ENCODE peak calls at places on chromosomes 16 and 17, in four cellular contexts. F, R, V and X are unnamed samples.

GRCh38 chr17:51391992-51392654 is 131.8 kb downstream of the UTP18 start:
- DNase-seq in F (no peak), R (no peak), V (no peak), X (no peak)

GRCh38 chr17:6456321-6456720 is 12.1 kb downstream of the PIMREG start:
- DNase-seq in V (no peak), R (peak), F (no peak), X (no peak)

GRCh38 chr16:63174801-63175200 is 1138.6 kb upstream of the CDH8 start:
- DNase-seq in R (no peak), F (no peak), V (no peak), X (no peak)

GRCh38 chr16:57585051-57585687 is 42.7 kb downstream of the ADGRG5 start:
- DNase-seq in R (no peak), V (no peak), F (no peak), X (no peak)

GRCh38 chr17:4477286-4477791 is 21.3 kb upstream of the SPNS2 start:
- DNase-seq in V (no peak), F (no peak), R (no peak), X (peak)

GRCh38 chr16:67441289-67441753 is 10.4 kb downstream of the HSD11B2 start:
- DNase-seq in F (no peak), V (peak), R (peak), X (no peak)

GRCh38 chr17:8673621-8674020 is 43.1 kb upstream of the MYH10 start:
- DNase-seq in F (peak), R (no peak), V (no peak), X (no peak)

GRCh38 chr16:30720086-30720485 is 21.1 kb downstream of the SRCAP start:
- DNase-seq in V (no peak), R (no peak), F (no peak), X (no peak)

GRCh38 chr16:22184615-22184968 is 21.5 kb upstream of the EEF2K start:
- DNase-seq in R (no peak), V (no peak), F (no peak), X (no peak)

GRCh38 chr16:22188267-22188594 is 17.8 kb upstream of the EEF2K start:
- DNase-seq in F (no peak), R (no peak), V (no peak), X (no peak)

GRCh38 chr16:22183901-22184614 is 21.8 kb downstream of the SDR42E2 start:
- DNase-seq in F (peak), V (no peak), R (no peak), X (peak)

GRCh38 chr16:22188595-22189442 is 17.3 kb upstream of the EEF2K start:
- DNase-seq in F (peak), V (peak), R (peak), X (peak)

DNA sequence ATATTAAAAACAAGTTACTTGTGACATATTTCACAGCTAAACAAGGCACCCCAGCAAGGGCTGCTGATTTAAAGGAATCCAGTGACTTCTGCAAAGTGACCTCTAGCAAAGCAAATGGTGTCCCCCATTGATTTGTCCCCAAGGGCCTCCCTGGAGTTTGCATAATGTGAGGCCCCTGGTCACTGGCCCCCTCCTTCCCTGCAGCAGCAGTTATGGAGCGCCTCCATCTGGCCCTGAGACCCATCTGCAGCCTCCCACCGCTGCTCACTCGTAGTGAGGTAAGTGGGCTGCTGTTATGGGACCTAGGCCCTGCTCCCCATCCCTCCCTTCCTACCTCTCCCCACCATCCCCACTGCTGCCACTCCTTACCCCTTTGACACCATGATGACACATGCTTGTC is 19.6 kb upstream of the EEF2K start:
- DNase-seq in V (no peak), R (no peak), F (no peak), X (peak)
- TF ChIP-seq CTCF in V (no peak), R (no peak), F (peak), X (peak)

DNA sequence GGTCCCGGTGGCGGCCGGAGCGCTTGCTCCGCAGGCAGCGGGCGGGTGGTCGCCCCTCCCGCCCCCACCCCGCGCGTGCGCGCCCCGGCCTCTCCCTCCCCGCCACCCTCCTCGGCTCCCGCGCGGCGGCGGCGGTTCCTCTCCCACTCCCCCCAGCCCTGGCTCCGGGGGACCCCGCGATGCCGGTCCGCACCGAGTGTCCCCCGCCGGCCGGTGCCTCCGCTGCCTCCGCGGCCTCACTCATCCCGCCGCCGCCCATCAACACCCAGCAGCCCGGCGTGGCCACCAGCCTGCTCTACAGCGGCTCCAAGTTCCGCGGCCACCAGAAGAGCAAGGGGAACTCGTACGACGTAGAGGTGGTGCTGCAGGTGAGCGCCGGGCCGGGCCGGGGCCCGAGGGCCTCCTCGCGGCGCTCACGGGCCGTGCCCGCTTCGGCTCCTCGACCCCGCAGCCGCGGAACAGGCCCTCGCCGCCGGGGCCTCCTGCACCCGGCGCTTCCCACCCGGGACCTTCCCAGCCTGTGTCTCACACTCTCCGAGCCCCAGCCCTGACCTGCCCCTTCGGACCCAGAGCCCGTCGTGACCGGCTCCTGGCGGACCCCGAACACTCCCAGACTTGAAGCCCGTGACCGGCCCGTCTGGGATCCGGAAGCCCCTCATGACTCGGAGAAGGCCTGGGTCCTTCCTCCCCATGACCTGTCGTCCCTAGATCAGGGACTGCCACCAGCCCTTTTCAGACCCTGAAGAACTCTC is 503 bp downstream of the GID4 start:
- DNase-seq in R (peak), V (no peak), F (peak), X (peak)
- TF ChIP-seq CTCF in R (no peak), V (no peak), F (no peak), X (no peak)

GRCh38 chr17:21061158-21061835 is 18.5 kb upstream of the USP22 start:
- DNase-seq in V (no peak), R (no peak), F (peak), X (no peak)

GRCh38 chr17:21058098-21058893 is 15.5 kb upstream of the USP22 start:
- DNase-seq in R (no peak), F (peak), V (no peak), X (peak)

GRCh38 chr17:21061971-21062526 is 19.2 kb upstream of the USP22 start:
- DNase-seq in F (peak), R (no peak), V (no peak), X (no peak)

DNA sequence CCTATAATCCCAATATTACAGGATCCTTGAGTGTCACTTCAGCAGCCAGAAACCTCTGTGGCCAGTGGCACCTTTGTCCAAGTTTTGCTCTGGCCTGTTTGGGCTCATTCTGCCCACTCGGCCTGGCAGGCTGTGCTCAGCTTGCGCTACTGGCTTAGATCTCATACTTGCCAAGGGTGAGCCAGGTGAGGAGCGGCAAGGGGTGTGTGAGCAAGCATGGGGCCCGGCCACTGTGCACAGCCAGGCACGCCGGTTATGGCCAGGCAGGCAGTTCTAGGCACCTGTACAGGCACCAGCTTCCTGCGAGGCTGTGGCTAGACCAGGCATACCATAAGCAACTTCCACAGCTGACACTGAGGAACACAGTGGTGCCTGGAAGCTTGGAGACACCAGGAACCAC is 16.9 kb upstream of the USP22 start:
- DNase-seq in F (no peak), R (no peak), V (no peak), X (no peak)
- TF ChIP-seq CTCF in F (no peak), R (no peak), V (no peak), X (no peak)

GRCh38 chr16:65218348-65218747 is 96.5 kb upstream of the CDH11 start:
- DNase-seq in R (no peak), F (no peak), V (no peak), X (no peak)
- TF ChIP-seq CTCF in R (no peak), F (no peak), V (no peak), X (no peak)